ENCODE peak calls at places on chromosomes 3 and 15, in four cellular contexts. R is dorsolateral prefrontal cortex, G is left lung, F is IMR-90. I is an unnamed sample.

GRCh38 chr15:45200799-45201556 is 13.2 kb upstream of the SHF start:
- DNase-seq in R (peak), F (peak), G (peak), I (peak)

GRCh38 chr3:57015350-57015729 is 45.1 kb upstream of the SPATA12 start:
- DNase-seq in G (no peak), R (no peak), F (no peak), I (no peak)

GRCh38 chr3:138172625-138173024 is 2.1 kb downstream of the DBR1 start:
- DNase-seq in G (no peak), R (no peak), F (no peak), I (no peak)

GRCh38 chr3:112688085-112688769 is 47.3 kb upstream of the CCDC80 start:
- DNase-seq in G (no peak), F (no peak), R (no peak), I (no peak)

GRCh38 chr15:98954411-98954810 is 53.2 kb downstream of the PGPEP1L start:
- DNase-seq in G (no peak), R (peak), F (peak), I (peak)

GRCh38 chr3:43776101-43776500 is 85.4 kb downstream of the ABHD5 start:
- DNase-seq in R (no peak), G (no peak), F (no peak), I (no peak)

GRCh38 chr3:169812124-169812843 is 386 bp upstream of the LRRIQ4 start:
- DNase-seq in G (peak), F (peak), R (peak), I (peak)

GRCh38 chr15:88938802-88939485 is 25.8 kb upstream of the MFGE8 start:
- DNase-seq in R (no peak), F (no peak), G (no peak), I (peak)

GRCh38 chr15:101089579-101090459 is 162.0 kb downstream of the CHSY1 start:
- DNase-seq in F (no peak), G (peak), R (no peak), I (no peak)

GRCh38 chr3:39189648-39190269 is 2.6 kb downstream of the XIRP1 start:
- DNase-seq in G (peak), R (peak), F (peak), I (peak)

GRCh38 chr3:126373146-126373613 is 16.0 kb upstream of the KLF15 start:
- DNase-seq in R (no peak), F (no peak), G (peak), I (no peak)

GRCh38 chr3:66106788-66107187 is 68.1 kb upstream of the MAGI1 start:
- DNase-seq in G (no peak), F (peak), R (no peak), I (peak)

GRCh38 chr15:70853855-70854668 is at the start of gene LARP6:
- DNase-seq in F (peak), R (peak), G (peak), I (peak)

GRCh38 chr3:85288257-85288656 is 329.5 kb downstream of the CADM2 start:
- DNase-seq in F (no peak), G (no peak), R (no peak), I (no peak)

GRCh38 chr15:55993111-55993803 is at the start of gene NEDD4:
- DNase-seq in F (peak), G (peak), R (peak), I (peak)

GRCh38 chr3:138395865-138396751 is 38.3 kb upstream of the ESYT3 start:
- DNase-seq in R (no peak), F (no peak), G (no peak), I (no peak)

GRCh38 chr15:84917452-84917851 is 33.0 kb downstream of the SLC28A1 start:
- DNase-seq in R (no peak), F (no peak), G (no peak), I (no peak)

GRCh38 chr3:184129012-184129411 is 6.1 kb upstream of the EIF2B5 start:
- DNase-seq in R (no peak), G (peak), F (peak), I (peak)

GRCh38 chr15:74535388-74536084 is 5.5 kb upstream of the ARID3B start:
- DNase-seq in R (no peak), F (peak), G (no peak), I (no peak)

GRCh38 chr3:110814170-110815007 is 257.2 kb upstream of the NECTIN3 start:
- DNase-seq in R (no peak), F (peak), G (no peak), I (peak)

GRCh38 chr15:38652998-38653397 is 88.4 kb upstream of the RASGRP1 start:
- DNase-seq in F (no peak), G (no peak), R (no peak), I (no peak)

GRCh38 chr15:98850991-98851776 is 156.4 kb downstream of the PGPEP1L start:
- DNase-seq in F (peak), G (peak), R (peak), I (peak)

GRCh38 chr3:70501596-70501995 is 189.2 kb upstream of the MDFIC2 start:
- DNase-seq in R (no peak), F (no peak), G (no peak), I (no peak)

GRCh38 chr3:43405888-43406636 is 119.7 kb downstream of the SNRK start:
- DNase-seq in G (no peak), F (peak), R (peak), I (peak)

GRCh38 chr3:79086514-79086913 is 681.3 kb downstream of the ROBO1 start:
- DNase-seq in F (peak), G (no peak), R (peak), I (peak)

GRCh38 chr15:36883705-36884355 is 216.5 kb downstream of the MEIS2 start:
- DNase-seq in G (peak), R (peak), F (peak), I (peak)

GRCh38 chr15:31372635-31373091 is 46.0 kb downstream of the KLF13 start:
- DNase-seq in F (peak), R (peak), G (no peak), I (peak)

GRCh38 chr15:25768271-25768670 is 94.9 kb downstream of the ATP10A start:
- DNase-seq in R (no peak), G (no peak), F (no peak), I (no peak)

GRCh38 chr15:91320106-91320505 is 220.0 kb downstream of the SV2B start:
- DNase-seq in R (no peak), G (no peak), F (no peak), I (no peak)

GRCh38 chr15:50162988-50163718 is 18.8 kb upstream of the SLC27A2 start:
- DNase-seq in G (no peak), F (no peak), R (no peak), I (no peak)

GRCh38 chr3:52108302-52109232 is 45.7 kb downstream of the POC1A start:
- DNase-seq in R (peak), G (no peak), F (no peak), I (peak)

GRCh38 chr3:45412731-45413130 is 24.4 kb downstream of the LARS2 start:
- DNase-seq in R (no peak), F (no peak), G (no peak), I (no peak)

GRCh38 chr3:16102905-16103364 is 71.5 kb upstream of the GALNT15 start:
- DNase-seq in F (peak), R (no peak), G (no peak), I (peak)

GRCh38 chr3:13148561-13149330 is 75.5 kb upstream of the IQSEC1 start:
- DNase-seq in R (peak), F (no peak), G (no peak), I (no peak)

GRCh38 chr3:43286886-43287301 is 554 bp downstream of the SNRK start:
- DNase-seq in F (no peak), R (no peak), G (no peak), I (no peak)

GRCh38 chr3:155153242-155154186 is 73.4 kb downstream of the MME start:
- DNase-seq in G (no peak), F (no peak), R (no peak), I (no peak)

GRCh38 chr15:49645937-49646336 is 25.1 kb downstream of the DTWD1 start:
- DNase-seq in F (peak), G (no peak), R (no peak), I (peak)

DNA sequence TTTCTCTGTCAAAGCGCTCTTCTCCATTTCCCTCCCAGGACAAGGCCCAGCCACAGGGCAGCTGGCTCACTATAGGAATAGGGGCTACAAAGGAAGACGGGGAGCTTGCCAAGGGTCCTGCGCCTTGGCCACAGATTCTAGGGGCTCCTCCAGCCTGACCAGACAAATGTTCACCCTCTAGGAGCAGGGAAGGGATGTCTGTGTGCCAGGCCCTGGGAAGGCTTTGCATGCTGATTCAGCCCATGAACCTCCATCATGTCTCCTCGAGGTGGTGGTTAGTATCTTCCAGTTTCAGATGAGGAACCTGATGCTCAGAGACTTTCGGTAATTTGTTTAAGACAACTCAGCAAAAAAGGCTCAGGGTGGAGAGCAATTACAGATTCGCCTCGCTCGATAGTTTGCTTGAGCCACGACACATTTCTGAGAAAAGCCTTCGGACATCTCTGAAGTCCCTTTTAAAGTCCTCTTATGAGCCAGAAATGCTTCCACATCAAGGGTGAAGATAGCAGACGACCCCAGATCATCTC is 110.0 kb downstream of the XXYLT1 start:
- DNase-seq in G (no peak), F (no peak), R (no peak), I (no peak)
- H3K4me3 ChIP-seq in G (no peak), F (no peak), R (no peak), I (no peak)

DNA sequence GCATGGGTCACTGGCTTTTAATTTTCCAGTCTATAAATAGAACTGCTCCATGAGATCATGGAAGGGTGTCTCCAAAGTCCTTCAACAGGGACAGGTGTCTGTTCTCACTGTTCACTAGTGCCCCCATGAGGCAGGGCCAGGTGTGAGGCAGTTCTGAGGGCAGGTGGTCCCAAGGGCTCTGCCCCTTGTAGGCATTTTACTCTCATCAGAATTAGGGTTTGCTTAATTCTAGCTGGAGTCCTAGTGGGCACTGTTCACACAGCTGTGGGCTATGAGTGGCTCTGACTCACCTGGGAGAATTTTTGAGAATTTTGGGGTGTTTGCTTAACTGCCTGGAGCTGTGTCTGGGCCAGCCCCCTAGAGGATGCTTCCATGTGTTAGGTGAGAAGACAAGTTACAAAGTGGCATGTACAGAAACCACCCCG is 248.0 kb upstream of the LYSMD4 start:
- DNase-seq in F (no peak), R (no peak), G (no peak), I (no peak)
- TF ChIP-seq CTCF in F (no peak), R (no peak), G (no peak), I (no peak)

GRCh38 chr3:187746059-187746453 is 788 bp upstream of the BCL6 start:
- DNase-seq in G (no peak), F (no peak), R (no peak), I (peak)
- H3K4me3 ChIP-seq in G (peak), F (peak), R (peak), I (peak)

DNA sequence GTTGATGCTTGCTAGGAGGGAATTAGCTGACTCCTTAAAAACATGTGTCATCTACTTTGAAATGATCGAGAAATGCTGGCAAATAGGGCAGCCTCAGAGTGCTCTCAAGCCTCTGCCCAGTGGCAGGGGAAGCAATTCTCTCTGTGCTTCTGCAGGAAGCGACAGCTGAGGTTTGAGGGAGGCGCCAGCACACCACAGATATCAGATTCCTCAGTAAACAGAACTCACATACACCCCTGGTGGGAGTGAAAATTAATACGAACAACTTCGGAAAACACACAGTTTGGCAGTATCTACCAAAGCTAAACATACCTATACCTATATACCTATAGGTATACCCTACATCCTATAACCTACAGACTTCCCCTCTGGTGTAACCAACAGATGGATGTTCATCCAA is 61.3 kb downstream of the NSMCE3 start:
- DNase-seq in R (no peak), G (no peak), F (no peak), I (peak)
- TF ChIP-seq CTCF in R (no peak), G (no peak), F (no peak), I (no peak)

GRCh38 chr3:124594581-124594980 is 135.7 kb upstream of the UMPS start:
- DNase-seq in G (no peak), R (no peak), F (no peak), I (no peak)

GRCh38 chr3:124588794-124589193 is 141.5 kb upstream of the UMPS start:
- DNase-seq in G (no peak), R (no peak), F (no peak), I (no peak)

GRCh38 chr3:124591699-124592098 is 138.6 kb upstream of the UMPS start:
- DNase-seq in F (no peak), G (no peak), R (no peak), I (no peak)

GRCh38 chr3:124593442-124593829 is 136.8 kb upstream of the UMPS start:
- DNase-seq in R (no peak), G (no peak), F (no peak), I (no peak)

DNA sequence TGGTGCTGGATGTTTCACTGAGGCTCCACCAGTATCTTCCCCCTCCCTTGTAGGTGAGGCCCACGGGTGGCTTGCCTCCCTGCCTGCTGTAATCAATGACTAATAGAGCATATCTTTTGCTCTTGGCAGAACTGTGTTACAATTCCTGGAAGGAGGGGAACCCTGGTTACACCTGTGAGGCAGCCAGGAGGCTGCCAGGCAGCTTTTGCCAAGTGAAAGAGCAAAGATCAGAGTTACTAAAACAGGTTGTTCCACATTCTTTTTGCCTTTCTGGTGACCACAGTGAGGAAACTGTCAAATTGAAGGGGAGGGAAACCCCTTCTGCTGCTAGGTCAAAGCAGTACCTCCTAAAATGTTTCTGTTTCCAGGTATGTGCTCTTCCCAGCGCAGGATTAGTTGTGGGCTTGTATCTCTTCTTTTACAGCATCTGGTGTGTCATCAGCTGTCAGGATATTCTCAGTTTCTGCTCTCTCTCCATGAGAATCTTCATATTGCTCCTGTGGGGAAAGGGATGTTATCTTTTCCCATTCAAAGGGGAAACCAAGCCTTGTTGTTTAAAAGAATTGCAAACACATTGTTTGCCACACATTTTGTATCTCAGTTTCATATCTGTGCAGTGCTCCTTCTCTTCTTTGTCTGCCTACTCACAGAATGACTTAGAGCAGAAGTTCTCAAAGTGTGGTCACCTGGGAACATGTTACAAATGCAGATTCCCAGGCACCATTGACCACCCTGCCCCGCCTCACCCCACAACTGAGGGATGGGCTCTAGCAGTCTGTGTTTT is 137.4 kb upstream of the UMPS start:
- DNase-seq in F (no peak), G (peak), R (no peak), I (no peak)
- H3K4me3 ChIP-seq in F (no peak), G (no peak), R (no peak), I (no peak)

DNA sequence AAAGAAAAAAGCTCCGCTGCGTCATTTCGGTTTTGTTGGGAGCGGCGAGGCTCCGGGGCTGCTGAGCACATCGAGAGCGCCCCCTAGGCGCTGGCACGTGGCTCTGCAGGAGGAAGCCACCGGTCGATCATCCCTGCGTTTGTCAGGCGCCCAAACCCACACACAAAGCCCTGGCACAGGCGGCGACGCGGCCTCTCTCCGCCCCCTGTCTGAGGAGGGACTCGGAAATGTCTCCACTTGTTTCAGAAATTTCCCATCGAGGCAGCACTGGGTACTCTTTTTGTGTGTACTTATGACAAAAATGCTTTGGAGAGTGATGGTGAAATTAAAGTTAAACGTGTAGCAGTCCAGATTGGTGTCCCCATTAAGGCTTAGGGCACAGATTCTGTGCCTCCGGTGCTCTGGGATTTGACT is 407.3 kb upstream of the ONECUT1 start:
- DNase-seq in R (peak), G (peak), F (peak), I (peak)
- TF ChIP-seq CTCF in R (peak), G (peak), F (peak), I (peak)

DNA sequence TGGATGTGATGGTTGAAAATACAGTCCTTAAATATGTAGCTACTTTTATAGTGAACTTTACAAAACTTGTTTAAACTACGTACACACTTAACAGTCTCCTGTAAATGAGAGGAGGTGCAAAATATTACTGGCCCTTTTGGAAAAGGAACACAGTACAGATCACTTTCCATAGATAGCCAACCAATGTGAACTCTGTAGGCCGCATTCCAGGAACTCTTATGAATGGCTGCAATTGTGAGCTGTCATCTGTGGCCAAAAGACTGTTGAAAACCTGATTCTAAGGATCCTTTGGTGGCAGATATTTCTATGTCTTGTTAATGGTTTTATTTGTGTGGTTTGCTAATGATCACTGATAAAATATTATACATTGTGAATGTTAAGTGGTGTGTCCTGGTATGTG is 6.2 kb downstream of the TSC22D2 start:
- DNase-seq in G (no peak), F (peak), R (no peak), I (peak)
- H3K4me3 ChIP-seq in G (peak), F (peak), R (peak), I (peak)

GRCh38 chr15:34616613-34617012 is 33.2 kb upstream of the GOLGA8B start:
- DNase-seq in G (no peak), F (peak), R (no peak), I (peak)
- TF ChIP-seq CTCF in G (no peak), F (peak), R (no peak), I (peak)

DNA sequence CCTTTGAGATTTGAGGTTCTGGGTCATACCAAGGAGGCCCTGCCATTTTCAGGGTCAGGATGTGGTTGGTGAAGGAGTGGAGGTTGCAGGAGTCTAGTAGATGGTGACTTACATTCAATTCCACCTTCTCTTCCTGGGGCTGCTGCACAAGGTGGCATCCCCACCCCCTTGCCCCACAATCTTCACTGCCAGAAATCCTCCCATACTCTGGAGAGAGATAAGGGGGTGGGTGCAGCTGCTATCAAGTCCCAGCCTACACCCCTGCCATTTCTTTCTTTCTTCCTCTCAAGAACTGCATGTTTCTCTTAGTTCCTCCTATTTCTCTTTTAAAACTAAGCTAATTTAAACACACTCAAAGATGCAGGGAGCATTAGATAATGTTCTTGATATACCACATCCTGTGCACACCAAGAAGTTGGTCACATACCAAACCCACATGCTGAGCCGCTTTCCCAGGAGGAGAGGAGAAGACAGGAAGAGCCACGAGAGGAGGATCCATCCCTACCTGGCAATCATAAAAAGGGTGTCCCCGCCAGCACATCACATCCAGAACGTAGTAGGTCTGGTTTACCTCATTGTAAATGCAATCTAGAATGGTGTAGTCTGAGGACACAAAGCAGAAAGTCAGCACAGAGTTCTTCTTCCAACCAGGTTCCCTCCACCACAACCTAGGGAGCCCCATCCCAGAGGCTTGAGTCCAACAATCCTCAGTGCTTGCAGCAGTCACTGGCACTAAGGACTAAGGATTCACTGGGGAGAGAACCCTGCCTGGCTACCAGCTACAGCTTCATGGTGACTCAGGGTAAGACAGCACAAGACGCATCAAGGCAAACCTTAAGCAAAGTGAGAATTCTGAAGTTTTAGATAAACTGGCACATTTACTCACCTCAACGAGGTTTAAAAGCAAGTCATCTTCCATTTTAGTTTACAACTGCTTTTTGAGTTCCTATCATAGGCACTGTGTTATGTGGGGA is 18.5 kb downstream of the SNUPN start:
- DNase-seq in F (peak), R (no peak), G (no peak), I (no peak)
- H3K4me3 ChIP-seq in F (no peak), R (no peak), G (no peak), I (no peak)